ENCODE peak calls at places on chromosome 19, in five cellular contexts. One of them, this sample, is unnamed.

GRCh38 chr19:35268546-35269424 is at the start of gene USF2:
- DNase-seq in IMR-90: peak; percentile 61
- DNase-seq in mesenchymal stem cell: peak; percentile 83
- DNase-seq in neuronal stem cell: peak; percentile 48
- DNase-seq in mesendoderm: peak; percentile 81
- DNase-seq in this sample: peak; percentile 65

GRCh38 chr19:5149930-5150329 is 181.0 kb downstream of the KDM4B start:
- DNase-seq in neuronal stem cell: no peak
- DNase-seq in IMR-90: no peak
- DNase-seq in mesenchymal stem cell: no peak
- DNase-seq in mesendoderm: no peak
- DNase-seq in this sample: peak; percentile 25

GRCh38 chr19:40341601-40342482 is 6.4 kb downstream of the C19orf47 start:
- DNase-seq in mesendoderm: peak; percentile 20
- DNase-seq in neuronal stem cell: no peak
- DNase-seq in mesenchymal stem cell: no peak
- DNase-seq in IMR-90: no peak
- DNase-seq in this sample: no peak

GRCh38 chr19:48419158-48419920 is 25.9 kb downstream of the GRIN2D start:
- DNase-seq in neuronal stem cell: peak; percentile 64
- DNase-seq in mesendoderm: peak; percentile 88
- DNase-seq in mesenchymal stem cell: peak; percentile 45
- DNase-seq in IMR-90: peak; percentile 42
- DNase-seq in this sample: peak; percentile 86

GRCh38 chr19:35712910-35713845 is 4.6 kb upstream of the KMT2B start:
- DNase-seq in mesendoderm: no peak
- DNase-seq in neuronal stem cell: no peak
- DNase-seq in mesenchymal stem cell: no peak
- DNase-seq in IMR-90: no peak
- DNase-seq in this sample: no peak

GRCh38 chr19:54420068-54420382 is 4.8 kb downstream of the TTYH1 start:
- DNase-seq in IMR-90: no peak
- DNase-seq in mesenchymal stem cell: no peak
- DNase-seq in mesendoderm: no peak
- DNase-seq in neuronal stem cell: no peak
- DNase-seq in this sample: no peak

GRCh38 chr19:53951436-53951835 is 11.3 kb upstream of the CACNG8 start:
- DNase-seq in IMR-90: no peak
- DNase-seq in mesenchymal stem cell: no peak
- DNase-seq in mesendoderm: no peak
- DNase-seq in neuronal stem cell: no peak
- DNase-seq in this sample: no peak

GRCh38 chr19:18401580-18402112 is 4.2 kb upstream of the LRRC25 start:
- DNase-seq in mesendoderm: peak; percentile 81
- DNase-seq in neuronal stem cell: no peak
- DNase-seq in mesenchymal stem cell: peak; percentile 82
- DNase-seq in IMR-90: peak; percentile 69
- DNase-seq in this sample: no peak

GRCh38 chr19:3907626-3908265 is 25.1 kb upstream of the NMRK2 start:
- DNase-seq in neuronal stem cell: no peak
- DNase-seq in mesenchymal stem cell: no peak
- DNase-seq in IMR-90: no peak
- DNase-seq in mesendoderm: no peak
- DNase-seq in this sample: no peak

GRCh38 chr19:13995017-13995728 is 10.9 kb downstream of the RFX1 start:
- DNase-seq in IMR-90: peak; percentile 43
- DNase-seq in mesenchymal stem cell: no peak
- DNase-seq in neuronal stem cell: no peak
- DNase-seq in mesendoderm: no peak
- DNase-seq in this sample: no peak

GRCh38 chr19:31383553-31383952 is 34.3 kb upstream of the TSHZ3 start:
- DNase-seq in IMR-90: no peak
- DNase-seq in mesenchymal stem cell: no peak
- DNase-seq in neuronal stem cell: no peak
- DNase-seq in mesendoderm: no peak
- DNase-seq in this sample: no peak

GRCh38 chr19:17829855-17830566 is 8.7 kb upstream of the INSL3 start:
- DNase-seq in neuronal stem cell: peak; percentile 72
- DNase-seq in mesendoderm: peak; percentile 95
- DNase-seq in IMR-90: peak; percentile 8
- DNase-seq in mesenchymal stem cell: peak; percentile 55
- DNase-seq in this sample: peak; percentile 97

GRCh38 chr19:57406516-57407123 is 4.3 kb upstream of the ZNF17 start:
- DNase-seq in mesendoderm: peak; percentile 84
- DNase-seq in mesenchymal stem cell: peak; percentile 60
- DNase-seq in neuronal stem cell: peak; percentile 58
- DNase-seq in IMR-90: peak; percentile 45
- DNase-seq in this sample: peak; percentile 91
- H3K23ac ChIP-seq in mesendoderm: no peak overlapping the region
- H3K23ac ChIP-seq in mesenchymal stem cell: no peak overlapping the region
- H3K23ac ChIP-seq in neuronal stem cell: no peak overlapping the region
- H3K23ac ChIP-seq in IMR-90: no peak overlapping the region
- H3K23ac ChIP-seq in this sample: no peak overlapping the region

DNA sequence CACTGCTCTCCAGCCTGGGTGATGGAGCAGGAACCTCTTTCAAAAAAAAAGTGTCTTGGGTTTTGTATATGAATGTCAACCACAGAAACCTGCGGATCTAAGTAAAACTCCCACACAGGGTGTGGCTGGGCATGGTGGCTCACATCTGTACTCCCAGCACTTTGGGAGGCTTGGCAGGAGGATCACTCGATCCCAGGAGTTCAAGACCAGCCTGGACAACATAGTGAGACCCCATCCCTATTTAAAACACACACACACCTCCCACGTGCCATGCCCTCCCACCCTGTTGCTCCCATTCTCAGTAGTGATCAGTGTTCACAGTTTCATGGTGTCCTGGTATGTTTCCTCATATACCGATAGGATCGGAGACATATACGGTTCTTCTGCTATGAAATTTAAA is 9.2 kb downstream of the TMED1 start:
- DNase-seq in IMR-90: no peak
- DNase-seq in mesendoderm: no peak
- DNase-seq in mesenchymal stem cell: no peak
- DNase-seq in neuronal stem cell: no peak
- DNase-seq in this sample: no peak
- H3K4me2 ChIP-seq in IMR-90: no peak overlapping the region
- H3K4me2 ChIP-seq in mesendoderm: no peak overlapping the region
- H3K4me2 ChIP-seq in mesenchymal stem cell: no peak overlapping the region
- H3K4me2 ChIP-seq in neuronal stem cell: no peak overlapping the region
- H3K4me2 ChIP-seq in this sample: no peak overlapping the region

GRCh38 chr19:15379083-15379995 is at the start of gene AKAP8:
- DNase-seq in mesenchymal stem cell: peak; percentile 99
- DNase-seq in mesendoderm: peak; percentile 99
- DNase-seq in IMR-90: peak; percentile 98
- DNase-seq in neuronal stem cell: peak; percentile 99
- DNase-seq in this sample: peak; percentile 99
- H3K23ac ChIP-seq in mesenchymal stem cell: peak within 1 kb of the TSS; percentile 3
- H3K23ac ChIP-seq in mesendoderm: no peak within 1 kb of the TSS
- H3K23ac ChIP-seq in IMR-90: peak within 1 kb of the TSS; percentile 96
- H3K23ac ChIP-seq in neuronal stem cell: peak within 1 kb of the TSS; percentile 99
- H3K23ac ChIP-seq in this sample: no peak within 1 kb of the TSS

GRCh38 chr19:6221220-6221877 is 58.4 kb downstream of the MLLT1 start:
- DNase-seq in neuronal stem cell: no peak
- DNase-seq in mesendoderm: no peak
- DNase-seq in IMR-90: no peak
- DNase-seq in mesenchymal stem cell: no peak
- DNase-seq in this sample: no peak

GRCh38 chr19:6224308-6224675 is 55.5 kb downstream of the MLLT1 start:
- DNase-seq in mesenchymal stem cell: no peak
- DNase-seq in neuronal stem cell: no peak
- DNase-seq in IMR-90: no peak
- DNase-seq in mesendoderm: no peak
- DNase-seq in this sample: no peak

GRCh38 chr19:6221878-6222746 is 57.7 kb downstream of the MLLT1 start:
- DNase-seq in mesendoderm: no peak
- DNase-seq in neuronal stem cell: no peak
- DNase-seq in IMR-90: no peak
- DNase-seq in mesenchymal stem cell: no peak
- DNase-seq in this sample: no peak

GRCh38 chr19:6223461-6224307 is 56.1 kb downstream of the MLLT1 start:
- DNase-seq in neuronal stem cell: no peak
- DNase-seq in IMR-90: no peak
- DNase-seq in mesendoderm: no peak
- DNase-seq in mesenchymal stem cell: no peak
- DNase-seq in this sample: no peak

DNA sequence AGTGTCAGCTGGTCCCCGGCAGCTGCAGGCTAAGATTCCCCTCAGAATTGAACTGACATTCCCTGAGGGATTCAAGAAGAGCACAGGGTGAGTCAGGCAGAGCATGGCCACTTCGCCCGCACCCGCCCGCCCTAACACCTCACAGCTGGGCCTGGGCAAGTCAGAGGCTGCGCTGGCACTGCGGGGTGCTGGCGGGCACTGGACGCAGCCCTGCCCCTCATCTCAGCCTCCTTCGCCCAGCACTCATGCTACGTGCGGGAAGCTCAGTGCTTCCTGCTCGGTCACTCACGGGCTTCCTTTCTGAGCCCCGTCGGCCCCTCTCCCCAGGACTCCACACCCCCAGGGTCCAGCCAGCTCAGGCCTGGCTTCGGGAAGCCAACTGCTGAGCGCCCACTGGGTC is 56.9 kb downstream of the MLLT1 start:
- DNase-seq in neuronal stem cell: no peak
- DNase-seq in mesendoderm: no peak
- DNase-seq in mesenchymal stem cell: no peak
- DNase-seq in IMR-90: no peak
- DNase-seq in this sample: no peak
- H3K4me2 ChIP-seq in neuronal stem cell: no peak overlapping the region
- H3K4me2 ChIP-seq in mesendoderm: no peak overlapping the region
- H3K4me2 ChIP-seq in mesenchymal stem cell: no peak overlapping the region
- H3K4me2 ChIP-seq in IMR-90: no peak overlapping the region
- H3K4me2 ChIP-seq in this sample: no peak overlapping the region

DNA sequence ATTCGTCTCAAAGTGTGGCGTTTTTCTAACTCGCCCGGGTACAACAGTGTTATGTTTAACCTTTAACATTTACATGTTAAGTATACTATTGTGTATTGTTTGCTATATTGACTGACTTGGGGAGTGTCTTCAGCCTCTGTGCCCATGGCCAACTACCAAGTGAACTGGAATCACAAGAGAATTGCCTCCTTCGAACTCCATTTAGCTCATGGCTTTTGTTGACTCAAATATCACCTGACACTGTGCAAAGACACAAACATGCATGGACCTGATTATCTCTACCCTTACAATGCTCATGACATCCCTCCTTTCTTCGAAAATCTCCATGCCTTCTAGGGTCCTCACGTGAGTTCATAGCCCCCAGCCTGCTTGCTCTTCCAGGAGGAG is 737 bp downstream of the ZNF814 start:
- DNase-seq in mesendoderm: no peak
- DNase-seq in IMR-90: no peak
- DNase-seq in neuronal stem cell: no peak
- DNase-seq in mesenchymal stem cell: peak; percentile 27
- DNase-seq in this sample: no peak
- H3K23ac ChIP-seq in mesendoderm: no peak overlapping the region
- H3K23ac ChIP-seq in IMR-90: peak overlapping the region; percentile 34
- H3K23ac ChIP-seq in neuronal stem cell: no peak overlapping the region
- H3K23ac ChIP-seq in mesenchymal stem cell: no peak overlapping the region
- H3K23ac ChIP-seq in this sample: no peak overlapping the region

GRCh38 chr19:45863840-45864628 is at the start of gene FOXA3:
- DNase-seq in mesendoderm: peak; percentile 89
- DNase-seq in IMR-90: peak; percentile 17
- DNase-seq in neuronal stem cell: no peak
- DNase-seq in mesenchymal stem cell: peak; percentile 62
- DNase-seq in this sample: peak; percentile 83

GRCh38 chr19:45862271-45862563 is 730 bp downstream of the SYMPK start:
- DNase-seq in mesendoderm: no peak
- DNase-seq in neuronal stem cell: no peak
- DNase-seq in mesenchymal stem cell: no peak
- DNase-seq in IMR-90: no peak
- DNase-seq in this sample: no peak

GRCh38 chr19:45862564-45863334 is at the start of gene SYMPK:
- DNase-seq in mesendoderm: peak; percentile 100
- DNase-seq in IMR-90: peak; percentile 97
- DNase-seq in neuronal stem cell: peak; percentile 98
- DNase-seq in mesenchymal stem cell: peak; percentile 99
- DNase-seq in this sample: peak; percentile 99

GRCh38 chr19:45864629-45865082 is 530 bp downstream of the FOXA3 start:
- DNase-seq in mesenchymal stem cell: no peak
- DNase-seq in mesendoderm: no peak
- DNase-seq in neuronal stem cell: no peak
- DNase-seq in IMR-90: no peak
- DNase-seq in this sample: no peak

DNA sequence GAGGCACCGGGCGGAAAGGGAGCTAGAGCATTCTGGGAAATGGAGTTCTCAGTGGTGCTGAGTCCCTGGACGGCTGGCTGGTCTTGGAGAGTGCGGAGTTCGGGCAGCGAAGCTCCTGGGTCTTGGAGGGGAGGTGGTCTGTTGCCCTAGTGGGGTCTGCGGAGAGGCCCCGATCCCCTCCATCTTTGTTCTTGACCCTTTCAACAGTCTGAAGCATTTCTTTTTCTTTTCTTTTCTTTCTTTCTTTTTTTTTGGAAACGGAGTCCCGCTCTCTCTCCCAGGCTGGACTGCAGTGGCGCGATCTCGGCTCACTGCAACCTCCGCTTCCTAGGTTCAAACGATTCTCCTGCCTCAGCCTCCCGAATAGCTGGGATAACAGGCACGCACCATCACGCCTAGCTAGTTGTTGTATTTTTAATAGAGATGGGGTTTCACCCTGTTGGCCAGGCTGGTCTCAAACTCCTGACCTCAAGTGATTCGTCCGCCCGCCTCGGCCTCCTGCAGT is 440 bp upstream of the SYMPK start:
- DNase-seq in neuronal stem cell: no peak
- DNase-seq in IMR-90: no peak
- DNase-seq in mesenchymal stem cell: no peak
- DNase-seq in mesendoderm: no peak
- DNase-seq in this sample: no peak
- H3K4me2 ChIP-seq in neuronal stem cell: peak overlapping the region; percentile 82
- H3K4me2 ChIP-seq in IMR-90: peak overlapping the region; percentile 78
- H3K4me2 ChIP-seq in mesenchymal stem cell: peak overlapping the region; percentile 57
- H3K4me2 ChIP-seq in mesendoderm: peak overlapping the region; percentile 70
- H3K4me2 ChIP-seq in this sample: peak overlapping the region; percentile 83

GRCh38 chr19:11710313-11710712 is 28.4 kb downstream of the ZNF823 start:
- DNase-seq in neuronal stem cell: no peak
- DNase-seq in IMR-90: no peak
- DNase-seq in mesendoderm: no peak
- DNase-seq in mesenchymal stem cell: no peak
- DNase-seq in this sample: no peak

GRCh38 chr19:11705474-11705873 is 33.3 kb downstream of the ZNF823 start:
- DNase-seq in IMR-90: no peak
- DNase-seq in mesenchymal stem cell: no peak
- DNase-seq in mesendoderm: no peak
- DNase-seq in neuronal stem cell: no peak
- DNase-seq in this sample: no peak

DNA sequence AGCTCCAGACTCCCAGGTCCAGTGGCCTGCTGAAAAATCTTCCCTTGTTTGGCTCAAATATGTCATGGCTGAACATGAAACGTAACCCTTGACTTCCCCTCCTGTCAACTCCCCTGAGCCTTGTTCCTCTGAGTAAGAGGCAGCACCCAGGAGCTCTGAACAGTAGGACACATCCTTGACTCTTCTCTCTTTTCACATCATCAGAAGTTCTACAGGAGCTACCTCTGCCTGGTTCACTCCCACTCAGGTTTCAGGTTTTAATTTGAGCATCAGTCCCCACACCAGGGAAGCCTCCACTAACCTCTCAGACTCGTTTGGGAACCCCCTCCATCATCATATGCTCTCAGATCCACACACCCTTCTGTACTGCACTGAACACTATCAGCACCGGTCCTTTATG is 30.3 kb downstream of the ZNF823 start:
- DNase-seq in neuronal stem cell: no peak
- DNase-seq in mesendoderm: no peak
- DNase-seq in mesenchymal stem cell: no peak
- DNase-seq in IMR-90: no peak
- DNase-seq in this sample: no peak
- H3K23ac ChIP-seq in neuronal stem cell: no peak overlapping the region
- H3K23ac ChIP-seq in mesendoderm: no peak overlapping the region
- H3K23ac ChIP-seq in mesenchymal stem cell: no peak overlapping the region
- H3K23ac ChIP-seq in IMR-90: no peak overlapping the region
- H3K23ac ChIP-seq in this sample: no peak overlapping the region

This sample was measured in H9.